ENCODE peak calls at places on chromosomes 2 and 18, in nine cellular contexts. C is NCI-H69; S is stimulated activated CD4-positive, alpha-beta T cell treated with anti-CD3 and anti-CD28 coated beads, Interleukin-2, amount 100 ng/mL, for 48 hours; T is cardiac muscle cell; J is stomach; U is renal cortical epithelial cell; R is iris pigment epithelial cell; W is retinal pigment epithelial cell; X is GM06990. D is an unnamed sample.

GRCh38 chr2:224085246-224085645 is 46.2 kb upstream of the SERPINE2 start:
- DNase-seq in C (no peak), S (no peak), T (peak), J (no peak), U (peak), R (peak), W (peak), X (no peak), D (no peak)

GRCh38 chr2:47334356-47335136 is 68.4 kb upstream of the MSH2 start:
- DNase-seq in C (peak), S (no peak), T (no peak), J (no peak), U (no peak), R (no peak), W (no peak), X (peak), D (no peak)

GRCh38 chr18:22309191-22309590 is 108.5 kb downstream of the CTAGE1 start:
- DNase-seq in C (no peak), S (no peak), T (peak), J (no peak), U (no peak), R (peak), W (no peak), X (no peak), D (no peak)

GRCh38 chr2:166373951-166374350 is 1.8 kb downstream of the SCN9A start:
- DNase-seq in C (peak), S (no peak), T (peak), J (no peak), U (peak), R (peak), W (no peak), X (no peak), D (peak)

GRCh38 chr2:20612835-20613341 is 38.0 kb downstream of the HS1BP3 start:
- DNase-seq in C (no peak), S (no peak), T (no peak), J (no peak), U (no peak), R (no peak), W (no peak), X (no peak), D (no peak)

GRCh38 chr2:68813596-68813995 is 57.6 kb downstream of the BMP10 start:
- DNase-seq in C (no peak), S (no peak), T (no peak), J (no peak), U (no peak), R (no peak), W (no peak), X (no peak), D (no peak)

GRCh38 chr2:7118606-7119503 is 201.6 kb downstream of the RNF144A start:
- DNase-seq in C (peak), S (no peak), T (peak), J (no peak), U (peak), R (peak), W (no peak), X (no peak), D (no peak)

GRCh38 chr18:50218432-50219197 is 23.7 kb upstream of the MYO5B start:
- DNase-seq in C (peak), S (no peak), T (peak), J (peak), U (peak), R (peak), W (no peak), X (peak), D (peak)

GRCh38 chr2:241994556-241995213 is 125.2 kb downstream of the RTP5 start:
- DNase-seq in C (no peak), S (no peak), T (no peak), J (peak), U (no peak), R (no peak), W (no peak), X (no peak), D (no peak)

GRCh38 chr2:67828066-67828465 is 234.7 kb downstream of the C1D start:
- DNase-seq in C (peak), S (no peak), T (no peak), J (no peak), U (no peak), R (no peak), W (no peak), X (no peak), D (no peak)

GRCh38 chr2:238391042-238391441 is 35.7 kb upstream of the ASB1 start:
- DNase-seq in C (peak), S (no peak), T (no peak), J (no peak), U (no peak), R (no peak), W (no peak), X (no peak), D (no peak)

GRCh38 chr2:18604573-18604885 is 15.2 kb upstream of the NT5C1B start:
- DNase-seq in C (no peak), S (no peak), T (no peak), J (no peak), U (no peak), R (no peak), W (no peak), X (no peak), D (no peak)

GRCh38 chr2:71173096-71173495 is 42.7 kb downstream of the MPHOSPH10 start:
- DNase-seq in C (no peak), S (no peak), T (no peak), J (no peak), U (no peak), R (no peak), W (no peak), X (no peak), D (no peak)

GRCh38 chr2:23669413-23670244 is 257.3 kb downstream of the ATAD2B start:
- DNase-seq in C (peak), S (no peak), T (peak), J (peak), U (peak), R (peak), W (peak), X (no peak), D (peak)

GRCh38 chr2:88738271-88738670 is 46.8 kb downstream of the RPIA start:
- DNase-seq in C (no peak), S (no peak), T (peak), J (no peak), U (no peak), R (peak), W (peak), X (no peak), D (no peak)

GRCh38 chr18:42038936-42039335 is 83.9 kb downstream of the PIK3C3 start:
- DNase-seq in C (no peak), S (no peak), T (peak), J (no peak), U (peak), R (peak), W (peak), X (no peak), D (no peak)

GRCh38 chr2:85662899-85663683 is 4.9 kb downstream of the SFTPB start:
- DNase-seq in C (no peak), S (no peak), T (peak), J (no peak), U (peak), R (peak), W (no peak), X (no peak), D (no peak)

GRCh38 chr2:206981739-206982336 is 42.5 kb downstream of the CPO start:
- DNase-seq in C (peak), S (peak), T (peak), J (peak), U (peak), R (peak), W (peak), X (peak), D (peak)

GRCh38 chr2:10519067-10519740 is 71.1 kb upstream of the ODC1 start:
- DNase-seq in C (no peak), S (no peak), T (no peak), J (no peak), U (no peak), R (no peak), W (no peak), X (no peak), D (no peak)

GRCh38 chr2:215680605-215681598 is 245.0 kb upstream of the FN1 start:
- DNase-seq in C (no peak), S (no peak), T (peak), J (no peak), U (peak), R (peak), W (peak), X (peak), D (no peak)

GRCh38 chr2:148721991-148722777 is 77.6 kb downstream of the EPC2 start:
- DNase-seq in C (no peak), S (no peak), T (peak), J (no peak), U (no peak), R (peak), W (no peak), X (no peak), D (no peak)

GRCh38 chr18:32450874-32451273 is 19.8 kb downstream of the GAREM1 start:
- DNase-seq in C (peak), S (no peak), T (no peak), J (no peak), U (peak), R (no peak), W (no peak), X (no peak), D (no peak)

GRCh38 chr2:216083464-216084279 is 2.0 kb downstream of the TMEM169 start:
- DNase-seq in C (peak), S (no peak), T (peak), J (no peak), U (peak), R (peak), W (peak), X (no peak), D (no peak)

GRCh38 chr2:66528974-66529724 is 94.2 kb downstream of the MEIS1 start:
- DNase-seq in C (no peak), S (no peak), T (no peak), J (no peak), U (no peak), R (no peak), W (no peak), X (no peak), D (no peak)

GRCh38 chr2:5373200-5373599 is 319.0 kb upstream of the SOX11 start:
- DNase-seq in C (peak), S (no peak), T (no peak), J (no peak), U (no peak), R (no peak), W (no peak), X (no peak), D (no peak)

GRCh38 chr2:120601566-120601965 is 134.1 kb upstream of the GLI2 start:
- DNase-seq in C (no peak), S (no peak), T (no peak), J (no peak), U (no peak), R (no peak), W (no peak), X (no peak), D (no peak)

GRCh38 chr2:85255813-85256581 is 71.8 kb downstream of the TGOLN2 start:
- DNase-seq in C (no peak), S (no peak), T (peak), J (no peak), U (no peak), R (peak), W (peak), X (no peak), D (no peak)

GRCh38 chr2:120134263-120134662 is 88.9 kb downstream of the TMEM185B start:
- DNase-seq in C (no peak), S (no peak), T (peak), J (no peak), U (peak), R (peak), W (no peak), X (no peak), D (no peak)

GRCh38 chr2:147910990-147911473 is 66.2 kb downstream of the ACVR2A start:
- DNase-seq in C (peak), S (peak), T (peak), J (no peak), U (peak), R (peak), W (peak), X (peak), D (no peak)

GRCh38 chr2:155994315-155994714 is 338.2 kb downstream of the NR4A2 start:
- DNase-seq in C (no peak), S (no peak), T (no peak), J (no peak), U (no peak), R (no peak), W (no peak), X (no peak), D (no peak)

GRCh38 chr2:112061299-112061698 is 6.2 kb downstream of the TMEM87B start:
- DNase-seq in C (no peak), S (no peak), T (no peak), J (no peak), U (no peak), R (no peak), W (no peak), X (no peak), D (no peak)

GRCh38 chr2:219469186-219469724 is 29.4 kb upstream of the GMPPA start:
- DNase-seq in C (no peak), S (no peak), T (peak), J (no peak), U (peak), R (peak), W (no peak), X (no peak), D (no peak)

D was measured in transverse colon.